ENCODE peak calls at places on chromosomes 3 and 15, in five cellular contexts. S, W, X, B and H are unnamed samples. For H3K4me1, the result is how much of the 10 kb centered on the place peaks cover.

GRCh38 chr3:182143903-182144302 is 432.2 kb downstream of the SOX2 start:
- DNase-seq in X (no peak), S (no peak), B (no peak), W (no peak), H (no peak)

GRCh38 chr3:65039754-65040210 is 352.0 kb upstream of the ADAMTS9 start:
- DNase-seq in X (no peak), W (no peak), S (no peak), B (no peak), H (no peak)

GRCh38 chr3:165185707-165186327 is 10.4 kb downstream of the SLITRK3 start:
- DNase-seq in S (peak), W (peak), B (no peak), X (peak), H (no peak)

GRCh38 chr3:69926385-69926784 is 73.1 kb upstream of the SAMMSON start:
- DNase-seq in S (no peak), W (no peak), B (no peak), X (no peak), H (no peak)

GRCh38 chr3:13022348-13023250 is 50.6 kb downstream of the IQSEC1 start:
- DNase-seq in X (peak), B (peak), S (no peak), W (peak), H (no peak)

GRCh38 chr15:66072616-66073361 is 180.8 kb downstream of the MEGF11 start:
- DNase-seq in W (no peak), B (no peak), X (peak), S (no peak), H (no peak)

GRCh38 chr3:115623414-115623868 is at the start of gene GAP43:
- DNase-seq in B (peak), S (no peak), X (peak), W (peak), H (peak)

GRCh38 chr15:52559583-52559982 is 9.2 kb downstream of the ARPP19 start:
- DNase-seq in S (no peak), X (no peak), W (peak), B (no peak), H (no peak)

GRCh38 chr15:86311568-86312280 is 232.1 kb downstream of the AGBL1 start:
- DNase-seq in X (no peak), S (no peak), W (no peak), B (no peak), H (no peak)

GRCh38 chr3:35929158-35929557 is 289.8 kb downstream of the ARPP21 start:
- DNase-seq in S (no peak), X (no peak), W (peak), B (no peak), H (no peak)

GRCh38 chr15:65089206-65089824 is 12.8 kb downstream of the KBTBD13 start:
- DNase-seq in W (peak), B (no peak), X (peak), S (no peak), H (no peak)

GRCh38 chr3:51968175-51968681 is 974 bp upstream of the PCBP4 start:
- DNase-seq in X (no peak), B (no peak), S (no peak), W (peak), H (no peak)

GRCh38 chr15:88255496-88256171 is 905 bp downstream of the NTRK3 start:
- DNase-seq in W (peak), B (peak), X (no peak), S (no peak), H (no peak)

GRCh38 chr15:49428392-49429095 is 5.5 kb downstream of the FGF7 start:
- DNase-seq in W (peak), B (no peak), S (no peak), X (no peak), H (no peak)

GRCh38 chr3:114362815-114363214 is 69.0 kb downstream of the TIGIT start:
- DNase-seq in X (no peak), B (no peak), S (no peak), W (peak), H (no peak)

GRCh38 chr3:10471337-10471721 is 34.1 kb downstream of the ATP2B2 start:
- DNase-seq in X (no peak), B (no peak), S (no peak), W (peak), H (no peak)

GRCh38 chr3:140092883-140093536 is 158.0 kb downstream of the CLSTN2 start:
- DNase-seq in X (no peak), W (no peak), B (no peak), S (no peak), H (no peak)

GRCh38 chr15:80615783-80616391 is 79.2 kb upstream of the ABHD17C start:
- DNase-seq in X (peak), B (no peak), S (peak), W (peak), H (peak)

GRCh38 chr3:12522721-12523120 is 22.6 kb downstream of the MKRN2OS start:
- DNase-seq in X (peak), B (no peak), S (no peak), W (no peak), H (no peak)

GRCh38 chr3:182133752-182134151 is 422.0 kb downstream of the SOX2 start:
- DNase-seq in B (no peak), S (no peak), W (no peak), X (peak), H (no peak)

GRCh38 chr15:77642793-77643430 is 10.2 kb upstream of the LINGO1 start:
- DNase-seq in X (no peak), S (peak), W (peak), B (no peak), H (no peak)

GRCh38 chr3:72445827-72446405 is 402.3 kb downstream of the SHQ1 start:
- DNase-seq in S (no peak), X (no peak), B (no peak), W (peak), H (no peak)

GRCh38 chr3:99344216-99344615 is 294.2 kb upstream of the COL8A1 start:
- DNase-seq in S (no peak), X (no peak), W (peak), B (no peak), H (no peak)

GRCh38 chr15:62415498-62415897 is 250.4 kb upstream of the C2CD4B start:
- DNase-seq in S (no peak), W (no peak), B (no peak), X (no peak), H (no peak)

GRCh38 chr3:127799476-127800222 is 22.7 kb downstream of the MGLL start:
- DNase-seq in W (peak), S (no peak), B (no peak), X (no peak), H (no peak)

GRCh38 chr3:70064194-70064787 is 64.8 kb downstream of the SAMMSON start:
- DNase-seq in W (peak), B (no peak), S (no peak), X (peak), H (peak)

GRCh38 chr15:60682615-60683014 is 203.7 kb upstream of the ICE2 start:
- DNase-seq in B (no peak), S (no peak), W (no peak), X (peak), H (no peak)

GRCh38 chr15:73325191-73325980 is 43.4 kb downstream of the HCN4 start:
- DNase-seq in X (no peak), B (no peak), W (no peak), S (no peak), H (no peak)

GRCh38 chr3:115912372-115912771 is 289.1 kb downstream of the GAP43 start:
- DNase-seq in X (peak), S (no peak), W (peak), B (peak), H (no peak)

GRCh38 chr3:66497288-66497972 is 3.4 kb downstream of the LRIG1 start:
- DNase-seq in W (no peak), B (no peak), X (no peak), S (no peak), H (no peak)
- H3K4me3 ChIP-seq in W (no peak), B (peak), X (no peak), S (peak), H (no peak)

GRCh38 chr3:48600711-48601621 is 5.8 kb upstream of the COL7A1 start:
- DNase-seq in B (no peak), W (no peak), S (no peak), X (no peak), H (no peak)

GRCh38 chr3:48598323-48599076 is 3.4 kb upstream of the COL7A1 start:
- DNase-seq in X (no peak), W (peak), S (peak), B (peak), H (no peak)

GRCh38 chr3:48601622-48601994 is 6.5 kb upstream of the COL7A1 start:
- DNase-seq in X (no peak), B (no peak), S (no peak), W (no peak), H (no peak)

GRCh38 chr3:48599077-48599501 is 4.0 kb upstream of the COL7A1 start:
- DNase-seq in X (no peak), W (no peak), S (no peak), B (no peak), H (no peak)

DNA sequence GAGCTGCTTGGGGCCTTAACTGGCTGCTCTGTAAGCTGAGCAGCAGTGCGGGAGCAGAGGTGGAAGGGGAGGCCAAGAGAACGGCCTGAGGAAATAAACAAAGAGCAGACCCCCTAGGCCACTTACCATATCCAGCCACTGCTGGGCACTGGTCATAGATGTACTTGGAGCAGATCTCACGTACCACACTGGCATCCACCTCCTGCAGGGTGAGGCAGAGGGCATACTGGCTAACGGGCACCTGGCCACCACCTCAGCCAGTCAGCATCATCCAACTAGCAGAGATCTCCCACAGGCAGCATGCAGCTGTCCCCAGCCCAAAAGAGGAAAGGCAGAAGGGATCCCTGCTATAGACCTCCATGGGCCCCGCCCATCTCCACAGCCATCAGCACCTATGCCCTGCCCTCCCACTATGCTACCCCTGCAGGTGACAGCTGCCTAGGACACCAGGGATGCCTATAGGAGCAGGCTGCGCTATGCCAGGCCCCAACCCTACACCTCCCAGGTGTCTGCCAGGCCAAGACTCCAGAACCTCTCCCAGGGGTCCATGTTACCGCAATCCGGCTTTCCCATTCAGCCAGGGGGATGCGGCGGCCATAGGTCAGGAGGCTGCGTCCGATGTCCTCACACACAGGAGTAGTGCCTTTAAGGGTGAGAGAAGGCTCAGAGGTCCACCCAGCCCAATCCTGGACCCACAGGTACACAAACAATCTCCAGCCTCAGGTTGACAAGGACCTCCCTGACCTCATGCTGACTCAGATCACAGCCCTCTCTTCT is 4.6 kb upstream of the COL7A1 start:
- DNase-seq in W (no peak), X (no peak), S (no peak), B (no peak), H (no peak)
- H3K4me1 ChIP-seq in W (under half), X (under half), S (under half), B (half or more), H (under half)

GRCh38 chr3:146156060-146156459 is 4.9 kb downstream of the PLOD2 start:
- DNase-seq in X (no peak), B (no peak), S (no peak), W (no peak), H (no peak)
- H3K4me3 ChIP-seq in X (no peak), B (peak), S (peak), W (no peak), H (no peak)

DNA sequence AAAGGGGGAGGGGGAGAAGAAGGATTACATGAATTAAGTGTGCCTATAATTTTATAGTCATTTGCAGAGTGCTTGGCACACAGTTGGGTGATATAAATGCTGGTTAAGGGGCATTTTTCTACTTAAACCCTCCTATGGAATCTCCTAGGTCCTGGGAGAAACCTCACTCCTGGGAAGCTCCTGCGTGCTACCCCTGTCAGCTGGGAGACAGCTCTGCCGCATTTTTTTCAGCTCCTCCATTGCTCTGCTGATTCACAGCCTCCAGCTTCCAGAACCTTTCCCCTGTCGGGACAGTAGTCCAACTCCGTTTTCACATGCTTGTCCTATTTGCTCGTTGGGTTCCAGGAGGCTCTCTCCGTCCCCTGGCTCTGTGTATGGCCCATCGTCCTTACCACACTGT is 59.2 kb downstream of the CHRD start:
- DNase-seq in W (no peak), X (no peak), B (no peak), S (no peak), H (no peak)
- H3K4me1 ChIP-seq in W (under half), X (under half), B (under half), S (under half), H (under half)